ENCODE peak calls at places on chromosomes 7 and 10, in nine cellular contexts. One of them, this sample, is unnamed.

GRCh38 chr7:27101188-27101905 is 1.1 kb downstream of the HOXA2 start:
- DNase-seq in HCT116: no peak
- DNase-seq in suprapubic skin: no peak
- DNase-seq in psoas muscle: no peak
- DNase-seq in IMR-90: peak; percentile 75
- DNase-seq in heart left ventricle: no peak
- DNase-seq in cardiac muscle cell: no peak
- DNase-seq in endothelial cell of umbilical vein: peak; percentile 78
- DNase-seq in CD8-positive, alpha-beta T cell: no peak
- DNase-seq in this sample: no peak

GRCh38 chr10:30028006-30028441 is 31.4 kb downstream of the JCAD start:
- DNase-seq in CD8-positive, alpha-beta T cell: peak; percentile 62
- DNase-seq in psoas muscle: no peak
- DNase-seq in cardiac muscle cell: no peak
- DNase-seq in IMR-90: no peak
- DNase-seq in heart left ventricle: peak; percentile 72
- DNase-seq in endothelial cell of umbilical vein: peak; percentile 98
- DNase-seq in suprapubic skin: no peak
- DNase-seq in HCT116: no peak
- DNase-seq in this sample: no peak

GRCh38 chr10:111993321-111993720 is 190.2 kb downstream of the GPAM start:
- DNase-seq in psoas muscle: no peak
- DNase-seq in IMR-90: no peak
- DNase-seq in HCT116: no peak
- DNase-seq in CD8-positive, alpha-beta T cell: no peak
- DNase-seq in heart left ventricle: no peak
- DNase-seq in suprapubic skin: no peak
- DNase-seq in cardiac muscle cell: no peak
- DNase-seq in endothelial cell of umbilical vein: no peak
- DNase-seq in this sample: no peak

GRCh38 chr10:31083765-31084184 is 52.1 kb upstream of the ZNF438 start:
- DNase-seq in HCT116: peak; percentile 72
- DNase-seq in cardiac muscle cell: peak; percentile 42
- DNase-seq in suprapubic skin: no peak
- DNase-seq in CD8-positive, alpha-beta T cell: peak; percentile 45
- DNase-seq in IMR-90: peak; percentile 39
- DNase-seq in heart left ventricle: no peak
- DNase-seq in psoas muscle: no peak
- DNase-seq in endothelial cell of umbilical vein: peak; percentile 43
- DNase-seq in this sample: no peak

GRCh38 chr10:91350651-91351081 is 59.5 kb upstream of the HECTD2 start:
- DNase-seq in CD8-positive, alpha-beta T cell: no peak
- DNase-seq in suprapubic skin: no peak
- DNase-seq in HCT116: no peak
- DNase-seq in IMR-90: no peak
- DNase-seq in psoas muscle: no peak
- DNase-seq in cardiac muscle cell: no peak
- DNase-seq in heart left ventricle: no peak
- DNase-seq in endothelial cell of umbilical vein: peak; percentile 23
- DNase-seq in this sample: no peak

GRCh38 chr10:115727114-115727513 is 545.9 kb downstream of the GFRA1 start:
- DNase-seq in psoas muscle: no peak
- DNase-seq in HCT116: no peak
- DNase-seq in suprapubic skin: no peak
- DNase-seq in endothelial cell of umbilical vein: no peak
- DNase-seq in CD8-positive, alpha-beta T cell: no peak
- DNase-seq in heart left ventricle: no peak
- DNase-seq in IMR-90: no peak
- DNase-seq in cardiac muscle cell: no peak
- DNase-seq in this sample: no peak

GRCh38 chr10:4474829-4475228 is 351.2 kb upstream of the AKR1E2 start:
- DNase-seq in HCT116: no peak
- DNase-seq in cardiac muscle cell: no peak
- DNase-seq in psoas muscle: no peak
- DNase-seq in suprapubic skin: no peak
- DNase-seq in endothelial cell of umbilical vein: peak; percentile 18
- DNase-seq in CD8-positive, alpha-beta T cell: no peak
- DNase-seq in IMR-90: no peak
- DNase-seq in heart left ventricle: no peak
- DNase-seq in this sample: no peak

GRCh38 chr10:125823663-125824251 is 411 bp downstream of the BCCIP start:
- DNase-seq in cardiac muscle cell: peak; percentile 15
- DNase-seq in heart left ventricle: no peak
- DNase-seq in CD8-positive, alpha-beta T cell: no peak
- DNase-seq in HCT116: no peak
- DNase-seq in IMR-90: peak; percentile 1
- DNase-seq in suprapubic skin: no peak
- DNase-seq in endothelial cell of umbilical vein: peak; percentile 10
- DNase-seq in psoas muscle: no peak
- DNase-seq in this sample: no peak

GRCh38 chr7:116231543-116232401 is 21.4 kb downstream of the TES start:
- DNase-seq in IMR-90: peak; percentile 67
- DNase-seq in suprapubic skin: no peak
- DNase-seq in CD8-positive, alpha-beta T cell: no peak
- DNase-seq in HCT116: no peak
- DNase-seq in cardiac muscle cell: peak; percentile 28
- DNase-seq in endothelial cell of umbilical vein: peak; percentile 38
- DNase-seq in psoas muscle: no peak
- DNase-seq in heart left ventricle: no peak
- DNase-seq in this sample: no peak

GRCh38 chr7:129522088-129522970 is 20.0 kb downstream of the SMKR1 start:
- DNase-seq in suprapubic skin: no peak
- DNase-seq in CD8-positive, alpha-beta T cell: no peak
- DNase-seq in cardiac muscle cell: peak; percentile 70
- DNase-seq in endothelial cell of umbilical vein: no peak
- DNase-seq in HCT116: no peak
- DNase-seq in heart left ventricle: no peak
- DNase-seq in psoas muscle: no peak
- DNase-seq in IMR-90: no peak
- DNase-seq in this sample: no peak

GRCh38 chr10:42952358-42952757 is 124.5 kb upstream of the RET start:
- DNase-seq in psoas muscle: peak; percentile 77
- DNase-seq in suprapubic skin: peak; percentile 85
- DNase-seq in cardiac muscle cell: peak; percentile 54
- DNase-seq in heart left ventricle: peak; percentile 49
- DNase-seq in endothelial cell of umbilical vein: no peak
- DNase-seq in IMR-90: no peak
- DNase-seq in HCT116: peak; percentile 40
- DNase-seq in CD8-positive, alpha-beta T cell: no peak
- DNase-seq in this sample: peak; percentile 53

GRCh38 chr10:17914169-17915045 is 37.3 kb upstream of the SLC39A12 start:
- DNase-seq in cardiac muscle cell: no peak
- DNase-seq in IMR-90: no peak
- DNase-seq in endothelial cell of umbilical vein: no peak
- DNase-seq in suprapubic skin: no peak
- DNase-seq in HCT116: no peak
- DNase-seq in CD8-positive, alpha-beta T cell: no peak
- DNase-seq in psoas muscle: no peak
- DNase-seq in heart left ventricle: no peak
- DNase-seq in this sample: no peak

GRCh38 chr10:86520871-86521619 is 547 bp downstream of the WAPL start:
- DNase-seq in cardiac muscle cell: peak; percentile 60
- DNase-seq in suprapubic skin: peak; percentile 86
- DNase-seq in IMR-90: peak; percentile 42
- DNase-seq in psoas muscle: peak; percentile 77
- DNase-seq in CD8-positive, alpha-beta T cell: peak; percentile 37
- DNase-seq in HCT116: peak; percentile 12
- DNase-seq in heart left ventricle: peak; percentile 62
- DNase-seq in endothelial cell of umbilical vein: peak; percentile 41
- DNase-seq in this sample: peak; percentile 72

GRCh38 chr7:43303740-43304241 is 191.3 kb downstream of the HECW1 start:
- DNase-seq in psoas muscle: no peak
- DNase-seq in IMR-90: peak; percentile 2
- DNase-seq in HCT116: peak; percentile 12
- DNase-seq in suprapubic skin: no peak
- DNase-seq in endothelial cell of umbilical vein: no peak
- DNase-seq in CD8-positive, alpha-beta T cell: no peak
- DNase-seq in heart left ventricle: no peak
- DNase-seq in cardiac muscle cell: no peak
- DNase-seq in this sample: no peak

GRCh38 chr10:64430690-64431323 is 909.6 kb downstream of the REEP3 start:
- DNase-seq in psoas muscle: no peak
- DNase-seq in cardiac muscle cell: peak; percentile 65
- DNase-seq in heart left ventricle: no peak
- DNase-seq in suprapubic skin: no peak
- DNase-seq in IMR-90: no peak
- DNase-seq in CD8-positive, alpha-beta T cell: no peak
- DNase-seq in endothelial cell of umbilical vein: peak; percentile 12
- DNase-seq in HCT116: peak; percentile 32
- DNase-seq in this sample: no peak

GRCh38 chr10:111086602-111087001 is 9.8 kb downstream of the ADRA2A start:
- DNase-seq in psoas muscle: no peak
- DNase-seq in cardiac muscle cell: no peak
- DNase-seq in CD8-positive, alpha-beta T cell: no peak
- DNase-seq in endothelial cell of umbilical vein: no peak
- DNase-seq in heart left ventricle: no peak
- DNase-seq in suprapubic skin: peak; percentile 63
- DNase-seq in HCT116: no peak
- DNase-seq in IMR-90: no peak
- DNase-seq in this sample: no peak

GRCh38 chr7:50557114-50557513 is 8.1 kb downstream of the DDC start:
- DNase-seq in CD8-positive, alpha-beta T cell: no peak
- DNase-seq in IMR-90: no peak
- DNase-seq in cardiac muscle cell: no peak
- DNase-seq in heart left ventricle: no peak
- DNase-seq in HCT116: no peak
- DNase-seq in endothelial cell of umbilical vein: no peak
- DNase-seq in suprapubic skin: no peak
- DNase-seq in psoas muscle: no peak
- DNase-seq in this sample: no peak

GRCh38 chr10:115936926-115937755 is 335.9 kb downstream of the GFRA1 start:
- DNase-seq in IMR-90: peak; percentile 69
- DNase-seq in CD8-positive, alpha-beta T cell: no peak
- DNase-seq in psoas muscle: no peak
- DNase-seq in HCT116: no peak
- DNase-seq in heart left ventricle: no peak
- DNase-seq in cardiac muscle cell: no peak
- DNase-seq in endothelial cell of umbilical vein: peak; percentile 21
- DNase-seq in suprapubic skin: no peak
- DNase-seq in this sample: no peak

GRCh38 chr7:140479739-140480084 is 407 bp upstream of the MKRN1 start:
- DNase-seq in suprapubic skin: no peak
- DNase-seq in heart left ventricle: no peak
- DNase-seq in endothelial cell of umbilical vein: no peak
- DNase-seq in psoas muscle: no peak
- DNase-seq in HCT116: no peak
- DNase-seq in CD8-positive, alpha-beta T cell: no peak
- DNase-seq in IMR-90: no peak
- DNase-seq in cardiac muscle cell: no peak
- DNase-seq in this sample: no peak

GRCh38 chr10:107169516-107169915 is 5.0 kb upstream of the SORCS1 start:
- DNase-seq in psoas muscle: no peak
- DNase-seq in cardiac muscle cell: no peak
- DNase-seq in suprapubic skin: no peak
- DNase-seq in endothelial cell of umbilical vein: no peak
- DNase-seq in IMR-90: no peak
- DNase-seq in heart left ventricle: no peak
- DNase-seq in CD8-positive, alpha-beta T cell: no peak
- DNase-seq in HCT116: no peak
- DNase-seq in this sample: no peak

DNA sequence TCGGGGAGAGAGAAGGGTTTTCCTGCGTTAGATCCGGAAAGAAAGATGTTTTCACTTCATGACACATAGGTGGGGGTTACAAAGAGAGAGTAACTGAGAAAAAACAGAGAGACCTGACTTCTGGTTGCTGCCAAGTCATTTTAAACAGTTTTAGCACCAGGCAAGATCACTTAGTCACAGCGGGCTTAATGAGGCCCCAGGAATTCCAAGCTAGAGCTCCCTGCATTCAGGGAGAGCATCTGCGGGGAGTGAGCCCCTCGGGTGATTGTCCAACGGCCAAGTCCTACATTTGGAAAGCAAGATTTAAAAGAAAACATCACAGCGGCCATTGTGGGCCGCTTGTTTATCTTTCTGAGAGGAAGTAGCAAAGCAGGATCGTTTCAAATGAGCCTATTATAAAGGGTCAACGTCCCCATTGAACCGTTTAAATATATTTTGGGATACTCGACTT is 78.5 kb downstream of the ARHGAP22 start:
- DNase-seq in cardiac muscle cell: no peak
- DNase-seq in endothelial cell of umbilical vein: peak; percentile 75
- DNase-seq in CD8-positive, alpha-beta T cell: no peak
- DNase-seq in heart left ventricle: no peak
- DNase-seq in psoas muscle: no peak
- DNase-seq in HCT116: no peak
- DNase-seq in suprapubic skin: peak; percentile 23
- DNase-seq in IMR-90: peak; percentile 92
- DNase-seq in this sample: no peak
- H3K27ac ChIP-seq in cardiac muscle cell: no peak overlapping the region
- H3K27ac ChIP-seq in endothelial cell of umbilical vein: peak overlapping the region; percentile 58
- H3K27ac ChIP-seq in CD8-positive, alpha-beta T cell: no peak overlapping the region
- H3K27ac ChIP-seq in heart left ventricle: no peak overlapping the region
- H3K27ac ChIP-seq in psoas muscle: no peak overlapping the region
- H3K27ac ChIP-seq in HCT116: no peak overlapping the region
- H3K27ac ChIP-seq in suprapubic skin: no peak overlapping the region
- H3K27ac ChIP-seq in IMR-90: peak overlapping the region; percentile 78
- H3K27ac ChIP-seq in this sample: peak overlapping the region; percentile 57

GRCh38 chr10:3154661-3155060 is 17.9 kb downstream of the PITRM1 start:
- DNase-seq in psoas muscle: no peak
- DNase-seq in cardiac muscle cell: no peak
- DNase-seq in endothelial cell of umbilical vein: no peak
- DNase-seq in CD8-positive, alpha-beta T cell: no peak
- DNase-seq in suprapubic skin: peak; percentile 67
- DNase-seq in HCT116: no peak
- DNase-seq in IMR-90: no peak
- DNase-seq in heart left ventricle: no peak
- DNase-seq in this sample: no peak
- H3K36me3 ChIP-seq in psoas muscle: peaks cover 15% of the 10 kb centered on the region
- H3K36me3 ChIP-seq in cardiac muscle cell: peaks cover 71% of the 10 kb centered on the region
- H3K36me3 ChIP-seq in endothelial cell of umbilical vein: peaks cover 35% of the 10 kb centered on the region
- H3K36me3 ChIP-seq in CD8-positive, alpha-beta T cell: peaks cover 53% of the 10 kb centered on the region
- H3K36me3 ChIP-seq in suprapubic skin: peaks cover 98% of the 10 kb centered on the region
- H3K36me3 ChIP-seq in HCT116: peaks cover 55% of the 10 kb centered on the region
- H3K36me3 ChIP-seq in IMR-90: peaks cover 67% of the 10 kb centered on the region
- H3K36me3 ChIP-seq in heart left ventricle: peaks cover 100% of the 10 kb centered on the region
- H3K36me3 ChIP-seq in this sample: peaks cover 83% of the 10 kb centered on the region

GRCh38 chr10:106086391-106086790 is 1078.1 kb downstream of the SORCS1 start:
- DNase-seq in CD8-positive, alpha-beta T cell: no peak
- DNase-seq in HCT116: no peak
- DNase-seq in IMR-90: no peak
- DNase-seq in endothelial cell of umbilical vein: no peak
- DNase-seq in cardiac muscle cell: no peak
- DNase-seq in heart left ventricle: no peak
- DNase-seq in suprapubic skin: no peak
- DNase-seq in psoas muscle: no peak
- DNase-seq in this sample: no peak
- TF ChIP-seq CTCF in CD8-positive, alpha-beta T cell: no peak
- TF ChIP-seq CTCF in HCT116: no peak
- TF ChIP-seq CTCF in IMR-90: no peak
- TF ChIP-seq CTCF in endothelial cell of umbilical vein: no peak
- TF ChIP-seq CTCF in cardiac muscle cell: no peak
- TF ChIP-seq CTCF in heart left ventricle: no peak
- TF ChIP-seq CTCF in suprapubic skin: no peak
- TF ChIP-seq CTCF in psoas muscle: no peak
- TF ChIP-seq CTCF in this sample: no peak

DNA sequence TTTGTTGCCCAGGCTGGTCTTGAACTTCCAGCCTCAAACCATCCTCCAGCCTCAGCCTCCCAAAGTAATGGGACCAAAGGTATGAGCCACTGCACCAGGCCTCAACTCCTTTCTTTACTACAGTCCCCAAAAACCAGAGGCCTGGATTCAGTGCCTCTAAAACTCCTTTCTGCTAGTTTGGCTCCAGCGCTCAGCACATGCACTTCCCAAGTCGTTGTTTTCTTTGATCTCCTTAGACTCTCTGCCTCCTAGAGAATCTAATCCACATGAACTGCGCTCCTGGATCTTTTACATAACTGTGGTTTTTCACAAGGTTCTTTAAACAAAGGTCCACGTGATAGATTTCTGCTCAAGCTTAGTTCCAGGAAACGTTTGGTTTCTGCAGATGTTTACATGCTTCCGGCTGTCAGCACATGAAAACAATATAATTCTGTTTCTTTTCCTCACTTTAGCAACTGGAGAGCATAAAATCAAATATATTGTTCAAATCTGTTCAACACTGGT is 270.6 kb upstream of the MKLN1 start:
- DNase-seq in heart left ventricle: no peak
- DNase-seq in psoas muscle: no peak
- DNase-seq in cardiac muscle cell: no peak
- DNase-seq in CD8-positive, alpha-beta T cell: no peak
- DNase-seq in endothelial cell of umbilical vein: peak; percentile 75
- DNase-seq in HCT116: no peak
- DNase-seq in suprapubic skin: no peak
- DNase-seq in IMR-90: peak; percentile 86
- DNase-seq in this sample: no peak
- H3K27ac ChIP-seq in heart left ventricle: peak overlapping the region; percentile 62
- H3K27ac ChIP-seq in psoas muscle: peak overlapping the region; percentile 60
- H3K27ac ChIP-seq in cardiac muscle cell: no peak overlapping the region
- H3K27ac ChIP-seq in CD8-positive, alpha-beta T cell: peak overlapping the region; percentile 66
- H3K27ac ChIP-seq in endothelial cell of umbilical vein: peak overlapping the region; percentile 64
- H3K27ac ChIP-seq in HCT116: no peak overlapping the region
- H3K27ac ChIP-seq in suprapubic skin: peak overlapping the region; percentile 60
- H3K27ac ChIP-seq in IMR-90: peak overlapping the region; percentile 34
- H3K27ac ChIP-seq in this sample: peak overlapping the region; percentile 64

This sample was measured in ascending aorta.